ENCODE peak calls at places on chromosomes 2 and 18, in seven cellular contexts. Q, O, B, W, D, U and M are unnamed samples.

GRCh38 chr18:62331581-62332436 is 6.7 kb downstream of the TNFRSF11A start:
- DNase-seq in Q (no peak), O (no peak), B (peak; percentile 57), W (no peak), D (peak; percentile 46), U (no peak), M (no peak)

GRCh38 chr2:109555346-109555900 is 58.3 kb downstream of the SEPTIN10 start:
- DNase-seq in Q (no peak), O (no peak), B (no peak), W (no peak), D (no peak), U (no peak), M (no peak)

GRCh38 chr2:43206602-43207001 is 19.8 kb downstream of the ZFP36L2 start:
- DNase-seq in Q (no peak), O (no peak), B (no peak), W (no peak), D (no peak), U (no peak), M (no peak)

GRCh38 chr2:134341476-134341875 is 87.6 kb downstream of the MGAT5 start:
- DNase-seq in Q (no peak), O (peak; percentile 6), B (no peak), W (no peak), D (no peak), U (no peak), M (no peak)

GRCh38 chr2:126700677-126701076 is 44.7 kb downstream of the GYPC start:
- DNase-seq in Q (no peak), O (no peak), B (peak; percentile 35), W (no peak), D (no peak), U (no peak), M (no peak)

GRCh38 chr18:512957-513356 is 12.5 kb upstream of the COLEC12 start:
- DNase-seq in Q (no peak), O (no peak), B (no peak), W (no peak), D (no peak), U (no peak), M (no peak)

GRCh38 chr2:129661942-129662341 is 317.5 kb upstream of the RAB6C start:
- DNase-seq in Q (no peak), O (no peak), B (no peak), W (no peak), D (no peak), U (no peak), M (no peak)

GRCh38 chr2:3208591-3208990 is 169.0 kb downstream of the EIPR1 start:
- DNase-seq in Q (no peak), O (no peak), B (no peak), W (no peak), D (no peak), U (no peak), M (no peak)

GRCh38 chr2:150919899-150920298 is 341.8 kb downstream of the RBM43 start:
- DNase-seq in Q (no peak), O (no peak), B (no peak), W (no peak), D (no peak), U (no peak), M (no peak)

GRCh38 chr2:226376516-226377180 is 423.0 kb downstream of the IRS1 start:
- DNase-seq in Q (no peak), O (no peak), B (peak; percentile 43), W (no peak), D (no peak), U (no peak), M (no peak)

GRCh38 chr18:46641917-46642316 is 15.1 kb downstream of the LOXHD1 start:
- DNase-seq in Q (no peak), O (no peak), B (no peak), W (no peak), D (no peak), U (no peak), M (no peak)

GRCh38 chr18:35306588-35307250 is 16.7 kb upstream of the ZSCAN30 start:
- DNase-seq in Q (no peak), O (no peak), B (no peak), W (no peak), D (no peak), U (no peak), M (no peak)

GRCh38 chr2:211673054-211673628 is 865.5 kb downstream of the ERBB4 start:
- DNase-seq in Q (no peak), O (no peak), B (no peak), W (no peak), D (no peak), U (no peak), M (no peak)